ENCODE peak calls at places on chromosome 19, in four cellular contexts. O, D, L and W are unnamed samples.

GRCh38 chr19:55340784-55341147 is 1.1 kb downstream of the KMT5C start:
- DNase-seq in O (no peak), D (no peak), L (no peak), W (no peak)

GRCh38 chr19:52216401-52216800 is 26.5 kb downstream of the PPP2R1A start:
- DNase-seq in O (no peak), L (no peak), D (no peak), W (no peak)

GRCh38 chr19:55640577-55641375 is at the start of gene ZNF580:
- DNase-seq in L (no peak), O (peak), D (peak), W (peak)

GRCh38 chr19:50203281-50204080 is at the start of gene MYH14:
- DNase-seq in D (peak), O (peak), L (peak), W (no peak)

GRCh38 chr19:3639479-3639878 is 12.9 kb upstream of the CACTIN start:
- DNase-seq in L (no peak), O (no peak), D (no peak), W (no peak)

GRCh38 chr19:52592301-52592700 is 22.2 kb downstream of the ZNF701 start:
- DNase-seq in O (no peak), L (no peak), D (no peak), W (no peak)

GRCh38 chr19:56085571-56086275 is 35.4 kb downstream of the ZNF787 start:
- DNase-seq in O (no peak), D (no peak), L (no peak), W (peak)

GRCh38 chr19:45445139-45445538 is 21.4 kb upstream of the ERCC1 start:
- DNase-seq in O (no peak), L (no peak), D (no peak), W (no peak)

GRCh38 chr19:32041681-32042292 is 303.6 kb upstream of the ZNF507 start:
- DNase-seq in O (peak), D (no peak), L (no peak), W (no peak)

GRCh38 chr19:49832556-49832955 is 14.5 kb downstream of the MED25 start:
- DNase-seq in L (no peak), O (no peak), D (no peak), W (no peak)

GRCh38 chr19:45130888-45131615 is 29.7 kb downstream of the NKPD1 start:
- DNase-seq in D (no peak), O (peak), L (peak), W (no peak)

GRCh38 chr19:2477141-2477710 is 1.3 kb downstream of the GADD45B start:
- DNase-seq in O (peak), L (no peak), D (peak), W (no peak)

GRCh38 chr19:17751103-17751911 is at the start of gene FCHO1:
- DNase-seq in O (no peak), L (no peak), D (no peak), W (peak)

GRCh38 chr19:45154064-45154827 is 6.5 kb downstream of the NKPD1 start:
- DNase-seq in D (no peak), O (no peak), L (peak), W (no peak)

GRCh38 chr19:32651729-32652140 is 23.2 kb downstream of the ANKRD27 start:
- DNase-seq in O (no peak), L (no peak), D (no peak), W (no peak)

GRCh38 chr19:41876847-41877489 is at the start of gene CD79A:
- DNase-seq in O (no peak), D (no peak), L (no peak), W (peak)

GRCh38 chr19:35645680-35646511 is 2.2 kb upstream of the COX6B1 start:
- DNase-seq in O (no peak), D (no peak), L (no peak), W (no peak)

GRCh38 chr19:35643255-35644205 is 2.0 kb downstream of the ETV2 start:
- DNase-seq in L (peak), D (peak), O (peak), W (peak)

GRCh38 chr19:35642798-35643254 is 1.3 kb downstream of the ETV2 start:
- DNase-seq in D (no peak), L (no peak), O (no peak), W (no peak)

GRCh38 chr19:35644987-35645679 is 3.0 kb upstream of the COX6B1 start:
- DNase-seq in O (peak), L (peak), D (peak), W (no peak)

DNA sequence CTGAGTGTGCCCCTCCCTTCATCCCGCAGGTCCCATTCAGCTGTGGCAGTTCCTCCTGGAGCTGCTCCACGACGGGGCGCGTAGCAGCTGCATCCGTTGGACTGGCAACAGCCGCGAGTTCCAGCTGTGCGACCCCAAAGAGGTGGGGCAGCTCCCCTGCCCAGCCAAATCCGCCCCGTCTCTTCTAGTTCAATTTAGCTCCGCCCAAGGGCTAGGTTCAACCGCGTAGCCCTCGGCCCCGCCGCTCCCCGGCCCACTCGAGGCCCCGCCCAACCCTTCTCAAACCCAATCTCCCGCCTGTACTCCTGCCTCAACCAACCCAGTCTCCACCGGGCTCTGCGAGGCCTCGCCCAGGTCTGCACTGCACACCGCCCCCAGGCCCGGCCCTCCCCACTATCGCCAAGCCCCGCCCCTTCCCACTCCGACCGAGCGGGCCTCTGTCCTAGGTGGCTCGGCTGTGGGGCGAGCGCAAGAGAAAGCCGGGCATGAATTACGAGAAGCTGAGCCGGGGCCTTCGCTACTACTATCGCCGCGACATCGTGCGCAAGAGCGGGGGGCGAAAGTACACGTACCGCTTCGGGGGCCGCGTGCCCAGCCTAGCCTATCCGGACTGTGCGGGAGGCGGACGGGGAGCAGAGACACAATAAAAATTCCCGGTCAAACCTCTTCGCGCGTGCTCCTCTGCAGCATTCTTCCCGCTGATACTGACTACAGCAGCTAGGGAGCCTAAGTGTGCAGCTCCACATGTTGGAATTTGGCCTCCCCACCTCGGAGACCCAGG is 2.9 kb downstream of the ETV2 start:
- DNase-seq in O (peak), D (peak), L (peak), W (peak)
- TF ChIP-seq POLR2A in O (peak), D (no peak), L (no peak), W (no peak)

GRCh38 chr19:10502524-10503001 is 593 bp downstream of the KEAP1 start:
- DNase-seq in D (peak), L (peak), O (peak), W (peak)
- TF ChIP-seq POLR2AphosphoS5 in D (peak), L (peak), O (peak), W (peak)

DNA sequence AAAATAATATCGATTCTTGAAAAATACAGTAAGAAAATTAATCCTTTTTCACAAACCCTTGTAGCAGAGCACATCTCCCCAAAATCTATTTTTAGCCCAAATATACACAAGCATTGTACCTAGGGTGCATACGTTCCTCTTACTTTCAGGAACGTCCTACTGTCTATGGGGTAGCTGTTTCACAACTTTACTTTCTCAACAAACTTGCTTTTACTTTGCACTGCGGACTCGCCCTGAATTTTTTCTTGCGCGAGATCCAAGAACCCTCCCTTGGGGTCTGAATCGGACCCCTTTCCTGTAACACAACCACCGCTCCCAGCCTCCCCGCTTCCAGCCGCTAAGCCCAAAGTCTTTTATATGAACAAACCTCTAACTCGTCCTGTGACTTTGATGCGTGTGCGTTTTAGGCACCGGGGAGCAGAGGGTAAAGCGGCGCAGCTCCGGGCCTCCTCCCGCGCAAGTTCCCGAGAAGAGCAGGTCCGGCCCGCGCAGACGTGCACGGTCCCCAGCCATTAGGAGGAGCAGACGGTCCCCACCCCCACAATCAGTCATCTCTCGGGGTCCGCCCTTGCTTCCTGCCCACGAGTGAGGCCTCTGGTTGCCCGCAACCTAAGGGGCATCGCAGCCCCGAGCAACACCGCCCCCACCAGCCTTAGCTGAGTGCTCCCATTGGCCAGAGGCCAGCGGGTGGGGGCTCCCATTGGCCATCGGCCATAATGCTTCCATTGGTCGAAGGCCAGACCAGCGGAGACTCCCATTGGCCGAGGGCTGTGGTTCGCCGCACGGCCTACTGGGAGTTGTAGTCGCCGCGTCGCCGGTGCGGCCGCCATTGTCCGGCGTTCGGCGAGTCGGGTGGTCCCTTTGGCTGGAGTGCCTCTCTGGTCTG is at the start of gene ZNF8:
- DNase-seq in D (peak), O (peak), L (peak), W (peak)
- TF ChIP-seq POLR2A in D (peak), O (peak), L (no peak), W (peak)

GRCh38 chr19:5693195-5694166 is 3.4 kb downstream of the RPL36 start:
- DNase-seq in L (no peak), D (no peak), O (no peak), W (no peak)
- TF ChIP-seq POLR2AphosphoS5 in L (peak), D (no peak), O (no peak), W (peak)

DNA sequence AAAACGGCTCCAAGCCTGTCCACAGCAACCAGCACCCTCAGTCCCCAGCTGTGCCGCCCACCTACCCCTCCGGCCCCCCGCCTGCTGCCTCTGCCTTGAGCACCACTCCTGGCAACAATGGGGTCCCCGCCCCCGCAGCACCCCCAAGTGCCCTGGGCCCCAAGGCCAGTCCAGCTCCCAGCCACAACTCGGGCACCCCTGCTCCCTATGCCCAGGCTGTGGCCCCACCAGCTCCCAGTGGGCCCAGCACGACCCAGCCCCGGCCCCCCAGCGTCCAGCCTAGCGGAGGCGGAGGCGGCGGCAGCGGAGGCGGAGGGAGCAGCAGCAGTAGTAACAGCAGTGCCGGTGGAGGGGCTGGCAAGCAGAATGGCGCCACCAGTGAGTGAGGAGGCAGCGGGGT is 10.6 kb downstream of the CNOT3 start:
- DNase-seq in D (no peak), L (no peak), O (no peak), W (no peak)
- TF ChIP-seq POLR2A in D (no peak), L (no peak), O (no peak), W (no peak)

DNA sequence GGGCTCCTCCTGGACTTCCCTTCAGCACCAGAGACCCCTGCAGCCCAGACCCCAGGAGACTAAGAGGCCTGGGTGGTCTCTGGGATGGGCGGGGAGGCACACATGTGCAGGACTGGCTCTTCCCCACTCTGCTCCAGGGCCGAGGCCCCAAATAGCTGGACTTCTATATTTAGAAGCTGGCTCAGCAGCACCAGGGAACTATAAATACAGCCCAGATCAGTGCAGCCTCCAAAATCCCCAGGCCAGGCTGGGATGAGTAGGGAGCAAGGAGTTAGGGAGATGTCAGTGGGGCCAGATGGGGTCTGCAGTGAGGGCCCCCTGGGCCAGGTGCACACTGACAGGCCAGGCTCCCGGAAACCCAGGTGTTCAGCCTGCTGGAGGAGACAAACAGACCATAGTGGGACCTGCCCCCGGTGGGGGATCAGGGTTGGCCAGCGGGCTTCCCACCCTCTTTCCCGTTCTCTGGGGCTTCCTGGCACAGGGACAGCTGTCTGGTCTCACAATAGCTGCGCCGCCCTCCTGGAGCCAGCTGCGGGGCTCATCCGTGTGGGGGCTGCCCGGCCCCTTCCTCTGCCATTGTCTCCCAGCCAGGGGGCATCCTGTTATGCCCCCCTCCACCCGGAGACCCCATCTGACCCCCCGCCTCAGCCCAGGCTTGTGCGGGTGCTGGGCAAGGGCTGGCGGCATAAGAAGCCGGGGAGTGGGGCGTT is 5.5 kb upstream of the ADGRE5 start:
- DNase-seq in L (no peak), O (no peak), D (no peak), W (no peak)
- TF ChIP-seq POLR2AphosphoS5 in L (no peak), O (no peak), D (no peak), W (no peak)

DNA sequence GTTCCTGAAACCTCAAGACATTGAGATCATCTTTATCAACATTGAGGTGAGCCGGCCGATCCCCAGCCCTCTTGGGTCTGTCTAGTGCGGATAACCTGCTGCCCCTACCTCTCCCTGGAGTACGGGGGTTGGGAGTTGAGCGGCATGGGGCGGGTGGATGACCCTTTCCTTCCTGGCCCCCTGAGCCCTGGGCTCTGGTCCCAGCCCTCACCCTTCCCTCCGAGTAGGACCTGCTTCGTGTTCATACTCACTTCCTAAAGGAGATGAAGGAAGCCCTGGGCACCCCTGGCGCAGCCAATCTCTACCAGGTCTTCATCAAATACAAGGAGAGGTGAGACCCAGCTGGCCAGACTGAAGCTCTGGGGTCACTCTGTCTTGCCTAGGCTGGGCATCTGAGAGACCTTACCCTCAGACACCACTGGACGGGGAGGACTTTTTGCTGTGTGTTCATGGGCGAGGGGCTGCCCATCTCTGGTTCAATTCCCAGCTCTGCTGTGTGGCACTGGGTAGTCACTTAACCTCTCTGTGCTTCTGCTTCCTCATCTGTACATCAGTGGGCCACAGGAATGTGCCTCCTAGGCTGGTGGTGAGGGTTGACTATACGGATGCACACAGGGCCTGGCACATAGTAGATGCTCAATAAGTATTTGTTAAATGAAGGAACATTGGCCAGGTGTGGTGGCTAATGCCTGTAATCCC is 52.7 kb downstream of the VAV1 start:
- DNase-seq in O (no peak), D (peak), L (no peak), W (no peak)
- TF ChIP-seq POLR2A in O (no peak), D (no peak), L (no peak), W (no peak)

GRCh38 chr19:7655581-7655980 is 13.3 kb upstream of the RETN start:
- DNase-seq in L (no peak), D (no peak), O (no peak), W (no peak)
- TF ChIP-seq POLR2AphosphoS5 in L (no peak), D (no peak), O (no peak), W (no peak)